ENCODE peak calls at places on chromosomes 4 and X, in four cellular contexts. C is right cardiac atrium, S is right atrium auricular region, Y is GM23338. A is an unnamed sample. For H3K27me3, the result is how much of the 10 kb centered on the place peaks cover.

GRCh38 chr4:111187108-111187507 is 564.2 kb upstream of the PITX2 start:
- DNase-seq in Y (no peak), S (no peak), C (no peak), A (no peak)

GRCh38 chr4:156634612-156635011 is 337.0 kb downstream of the PDGFC start:
- DNase-seq in C (no peak), Y (no peak), S (no peak), A (no peak)

GRCh38 chr4:107622006-107622405 is 98.0 kb downstream of the PAPSS1 start:
- DNase-seq in S (no peak), Y (no peak), C (no peak), A (no peak)

GRCh38 chr4:76178296-76178695 is 30.1 kb upstream of the NUP54 start:
- DNase-seq in S (no peak), C (no peak), Y (no peak), A (no peak)

GRCh38 chrX:122878269-122878668 is 305.8 kb upstream of the GRIA3 start:
- DNase-seq in C (no peak), Y (no peak), S (no peak), A (no peak)

GRCh38 chr4:118158946-118159345 is 124.7 kb downstream of the NDST3 start:
- DNase-seq in C (no peak), S (no peak), Y (no peak), A (no peak)

GRCh38 chrX:6574762-6575161 is 39.8 kb upstream of the VCX3A start:
- DNase-seq in C (no peak), S (no peak), Y (peak), A (peak)

GRCh38 chrX:30653415-30654131 is at the start of gene GK:
- DNase-seq in Y (peak), S (no peak), C (no peak), A (peak)

GRCh38 chrX:109872021-109872730 is 130.7 kb upstream of the TMEM164 start:
- DNase-seq in Y (no peak), S (no peak), C (no peak), A (no peak)
- H3K27me3 ChIP-seq in Y (under half), S (under half), C (under half), A (under half)

DNA sequence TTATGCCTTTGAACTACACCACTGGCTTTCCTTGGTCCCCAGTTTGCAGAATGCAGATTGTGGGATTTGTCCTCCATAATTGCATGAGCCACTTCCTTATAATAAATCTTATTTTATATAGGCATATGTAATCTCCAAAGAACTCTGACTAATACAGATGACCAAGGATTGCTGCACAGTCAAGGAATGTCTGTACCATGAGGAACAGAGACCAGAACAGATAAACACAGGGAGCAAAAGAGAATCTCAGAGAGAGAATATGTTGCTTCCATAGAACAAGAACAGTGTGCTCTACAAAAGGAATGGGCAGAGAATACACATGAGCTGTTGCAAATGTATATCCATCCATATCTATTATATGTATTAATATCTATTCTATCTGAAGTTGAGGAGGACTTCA is 111.1 kb downstream of the ADRA2C start:
- DNase-seq in S (no peak), Y (no peak), C (no peak), A (no peak)
- H3K27me3 ChIP-seq in S (under half), Y (under half), C (under half), A (under half)

GRCh38 chrX:114976321-114976720 is 41.1 kb downstream of the IL13RA2 start:
- DNase-seq in S (no peak), C (no peak), Y (no peak), A (no peak)

DNA sequence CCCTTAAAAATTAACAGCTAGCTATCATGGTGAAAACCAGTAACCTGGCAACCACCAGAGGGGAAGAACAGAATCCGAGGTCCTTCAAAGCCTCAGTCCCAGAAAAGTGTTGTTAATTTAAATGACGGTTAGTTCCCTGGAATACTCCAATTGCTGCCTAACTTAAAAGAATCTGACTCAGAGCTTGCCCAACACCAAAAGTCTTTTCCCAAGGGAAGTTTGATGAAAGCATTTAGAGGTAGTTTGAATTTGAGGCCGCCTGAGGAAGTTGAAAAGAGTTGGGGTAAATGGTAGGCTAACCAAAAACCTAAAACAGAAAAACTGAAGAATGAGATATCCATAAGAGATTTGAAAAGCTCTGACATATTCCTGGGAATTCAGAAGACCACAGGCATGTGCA is 46.6 kb downstream of the IL13RA2 start:
- DNase-seq in Y (peak), S (no peak), C (no peak), A (no peak)
- H3K27me3 ChIP-seq in Y (under half), S (under half), C (under half), A (under half)

DNA sequence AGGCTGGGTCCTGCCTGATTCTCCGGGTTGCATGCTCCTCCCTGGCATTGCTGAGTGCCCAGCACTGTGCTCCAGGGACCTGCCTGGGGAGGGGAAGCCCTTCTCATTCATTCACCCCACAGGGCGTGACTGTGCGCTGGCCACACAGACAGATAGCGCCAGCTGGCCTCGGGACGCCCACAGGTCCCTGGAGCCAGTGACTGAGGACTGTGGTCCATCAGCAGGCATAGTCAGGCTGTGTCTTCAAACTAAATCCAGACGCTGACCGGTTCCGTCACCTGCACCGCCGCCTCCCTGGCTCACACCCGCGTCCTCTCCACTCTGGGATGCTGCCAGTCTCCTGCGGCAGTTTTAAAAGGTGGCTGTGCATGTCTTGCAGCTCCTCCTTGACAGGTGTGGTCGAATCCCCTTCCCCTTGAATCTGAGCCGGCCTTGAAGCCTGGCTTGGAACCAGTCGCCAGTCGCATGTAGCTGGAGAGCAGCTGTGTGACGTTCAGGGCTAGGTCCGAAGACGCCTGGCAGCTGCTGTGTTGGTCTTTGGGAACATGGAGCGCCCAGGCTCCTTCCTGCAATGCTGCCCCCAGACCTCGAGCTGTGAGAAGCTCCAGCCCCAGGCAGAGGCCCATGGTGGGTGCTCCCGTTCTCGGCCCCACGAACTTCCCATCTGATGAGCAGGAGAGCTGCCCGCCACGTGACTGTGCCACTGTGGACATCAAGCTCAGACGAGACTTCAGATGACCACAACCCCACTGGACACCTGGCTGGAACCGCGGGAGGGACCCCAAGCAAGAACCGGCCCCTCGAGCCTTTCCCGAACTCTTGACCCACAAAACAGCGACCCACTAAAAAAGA is 94.1 kb downstream of the ADRA2C start:
- DNase-seq in C (no peak), Y (no peak), S (no peak), A (no peak)
- H3K27me3 ChIP-seq in C (under half), Y (under half), S (under half), A (under half)

GRCh38 chrX:103687073-103687695 is 685 bp upstream of the MORF4L2 start:
- DNase-seq in S (peak), Y (no peak), C (peak), A (peak)
- H3K27me3 ChIP-seq in S (under half), Y (under half), C (under half), A (under half)

DNA sequence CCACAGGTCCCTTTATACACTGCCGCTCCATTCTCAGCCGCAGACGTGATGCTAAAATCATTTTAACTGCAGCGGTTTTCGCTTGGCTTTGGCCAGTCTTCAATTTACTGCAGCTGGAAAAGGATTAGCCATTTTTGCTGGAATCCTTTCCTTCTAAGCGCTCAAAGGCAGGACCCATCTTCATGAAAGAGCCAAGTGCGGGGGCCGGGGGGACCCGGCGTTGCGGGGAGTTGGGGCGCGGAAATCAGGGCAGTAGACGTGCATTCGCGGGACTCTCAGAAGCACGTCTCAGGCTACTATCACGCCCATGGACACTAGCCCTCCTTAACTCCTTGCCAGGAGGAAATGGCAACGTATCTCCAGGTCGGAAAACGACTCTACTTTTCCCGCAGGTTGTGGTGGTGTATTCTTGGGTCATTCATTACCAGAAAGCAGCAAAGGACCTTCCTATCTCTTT is 1.7 kb upstream of the PCDH10 start:
- DNase-seq in Y (peak), C (no peak), S (no peak), A (no peak)
- H3K27me3 ChIP-seq in Y (half or more), C (under half), S (under half), A (under half)